ENCODE peak calls at places on chromosomes 6 and 20, in four cellular contexts. L is H9, O is IMR-90, I is H1. A is an unnamed sample.

GRCh38 chr6:130322673-130323268 is 43.0 kb upstream of the TMEM200A start:
- DNase-seq in L (no peak), O (peak), I (no peak), A (peak)

GRCh38 chr6:72849346-72849745 is 227.5 kb downstream of the KCNQ5 start:
- DNase-seq in L (no peak), O (peak), I (no peak), A (no peak)

GRCh38 chr6:13478525-13478962 is 8.9 kb downstream of the GFOD1 start:
- DNase-seq in L (no peak), O (no peak), I (no peak), A (no peak)

GRCh38 chr6:33490198-33490597 is 35.8 kb downstream of the ZBTB9 start:
- DNase-seq in L (no peak), O (no peak), I (no peak), A (no peak)

GRCh38 chr20:23614163-23614562 is 8.4 kb upstream of the CST9 start:
- DNase-seq in L (no peak), O (no peak), I (no peak), A (no peak)

GRCh38 chr6:143276436-143276835 is 174.1 kb downstream of the ADAT2 start:
- DNase-seq in L (no peak), O (no peak), I (no peak), A (no peak)

GRCh38 chr20:2237059-2237458 is 58.7 kb upstream of the TGM3 start:
- DNase-seq in L (peak), O (peak), I (no peak), A (no peak)

GRCh38 chr6:137033828-137034227 is 10.9 kb downstream of the IL20RA start:
- DNase-seq in L (no peak), O (no peak), I (no peak), A (peak)

GRCh38 chr6:27893836-27894807 is 18.1 kb downstream of the OR2B2 start:
- DNase-seq in L (peak), O (peak), I (no peak), A (peak)

GRCh38 chr20:45094201-45094600 is 6.7 kb downstream of the KCNS1 start:
- DNase-seq in L (no peak), O (no peak), I (no peak), A (no peak)

GRCh38 chr6:130513770-130514169 is 148.0 kb downstream of the TMEM200A start:
- DNase-seq in L (no peak), O (peak), I (no peak), A (peak)

GRCh38 chr20:45427236-45428149 is 11.6 kb downstream of the PIGT start:
- DNase-seq in L (no peak), O (no peak), I (no peak), A (no peak)

GRCh38 chr6:32070814-32071466 is 32.7 kb downstream of the CYP21A2 start:
- DNase-seq in L (no peak), O (no peak), I (no peak), A (no peak)

GRCh38 chr6:35058041-35058675 is 83.0 kb downstream of the TCP11 start:
- DNase-seq in L (no peak), O (no peak), I (no peak), A (no peak)

GRCh38 chr6:127854009-127854408 is 46.8 kb downstream of the THEMIS start:
- DNase-seq in L (no peak), O (no peak), I (no peak), A (no peak)

GRCh38 chr6:144343736-144344428 is 58.7 kb downstream of the UTRN start:
- DNase-seq in L (no peak), O (no peak), I (no peak), A (no peak)

GRCh38 chr6:31156647-31157046 is 955 bp downstream of the CCHCR1 start:
- DNase-seq in L (no peak), O (no peak), I (no peak), A (no peak)

GRCh38 chr6:89527634-89528033 is 94.7 kb downstream of the ANKRD6 start:
- DNase-seq in L (no peak), O (no peak), I (no peak), A (no peak)

GRCh38 chr6:128606611-128607010 is 86.2 kb upstream of the PTPRK start:
- DNase-seq in L (no peak), O (no peak), I (no peak), A (no peak)

GRCh38 chr6:45118684-45119230 is 209.4 kb upstream of the RUNX2 start:
- DNase-seq in L (no peak), O (no peak), I (no peak), A (no peak)

GRCh38 chr20:56989516-56989915 is 276.9 kb downstream of the BMP7 start:
- DNase-seq in L (no peak), O (no peak), I (no peak), A (no peak)

GRCh38 chr20:63891061-63892002 is 3.6 kb upstream of the DNAJC5 start:
- DNase-seq in L (peak), O (no peak), I (no peak), A (no peak)

GRCh38 chr6:149032599-149033405 is 284.7 kb upstream of the TAB2 start:
- DNase-seq in L (no peak), O (peak), I (no peak), A (peak)

GRCh38 chr6:27294409-27294808 is 17.7 kb downstream of the POM121L2 start:
- DNase-seq in L (no peak), O (no peak), I (no peak), A (peak)

GRCh38 chr6:79544939-79545450 is 7.8 kb upstream of the LCA5 start:
- DNase-seq in L (peak), O (peak), I (peak), A (peak)

GRCh38 chr20:6635034-6635736 is 132.3 kb upstream of the BMP2 start:
- DNase-seq in L (no peak), O (no peak), I (no peak), A (peak)

GRCh38 chr6:37209461-37210205 is 39.7 kb downstream of the PIM1 start:
- DNase-seq in L (no peak), O (no peak), I (no peak), A (no peak)

GRCh38 chr6:152316024-152316423 is 321.1 kb downstream of the SYNE1 start:
- DNase-seq in L (no peak), O (peak), I (no peak), A (peak)

GRCh38 chr6:45637056-45637455 is 259.3 kb upstream of the SUPT3H start:
- DNase-seq in L (no peak), O (no peak), I (no peak), A (no peak)

GRCh38 chr6:13360671-13361540 is 32.6 kb upstream of the TBC1D7 start:
- DNase-seq in L (no peak), O (no peak), I (no peak), A (no peak)

GRCh38 chr6:11785953-11786579 is 7.5 kb upstream of the ADTRP start:
- DNase-seq in L (no peak), O (no peak), I (no peak), A (no peak)

GRCh38 chr20:45343867-45344721 is 4.1 kb downstream of the SDC4 start:
- DNase-seq in L (peak), O (peak), I (no peak), A (peak)

GRCh38 chr6:156918647-156919046 is 141.5 kb downstream of the ARID1B start:
- DNase-seq in L (no peak), O (no peak), I (no peak), A (no peak)

GRCh38 chr20:25090492-25091429 is 8.8 kb upstream of the VSX1 start:
- DNase-seq in L (no peak), O (no peak), I (no peak), A (no peak)

GRCh38 chr20:22941550-22941949 is 93.6 kb upstream of the SSTR4 start:
- DNase-seq in L (no peak), O (no peak), I (no peak), A (no peak)

GRCh38 chr6:117776441-117776840 is 101.2 kb downstream of the NUS1 start:
- DNase-seq in L (no peak), O (peak), I (no peak), A (peak)

GRCh38 chr6:41200296-41200900 is 551 bp downstream of the TREML2 start:
- DNase-seq in L (no peak), O (no peak), I (no peak), A (peak)

GRCh38 chr6:42166444-42167141 is 6.6 kb upstream of the GUCA1A start:
- DNase-seq in L (peak), O (peak), I (peak), A (peak)

GRCh38 chr20:34022843-34023234 is 29.1 kb downstream of the RALY start:
- DNase-seq in L (no peak), O (no peak), I (no peak), A (no peak)

GRCh38 chr6:36235309-36235708 is 34.6 kb upstream of the PNPLA1 start:
- DNase-seq in L (no peak), O (no peak), I (no peak), A (no peak)

DNA sequence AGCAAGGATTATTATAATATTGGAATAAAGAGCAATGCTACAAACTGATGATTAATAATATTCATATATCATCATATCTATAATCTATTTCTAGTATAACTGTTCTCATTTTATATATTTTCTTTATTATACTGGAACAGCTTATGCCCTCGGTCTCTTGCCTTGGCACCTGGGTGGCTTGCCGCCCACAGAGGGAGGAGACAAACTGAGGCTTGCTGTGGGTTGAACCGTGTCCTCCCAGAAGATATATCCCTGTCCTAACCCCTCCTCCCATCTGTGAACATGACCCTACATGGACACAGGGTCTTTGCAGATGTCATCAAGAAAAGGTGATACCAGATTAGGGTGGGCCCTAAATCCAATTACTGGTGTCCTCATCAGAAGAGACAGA is 4.7 kb downstream of the RNASET2 start:
- DNase-seq in L (no peak), O (no peak), I (no peak), A (no peak)
- H2BK120ac ChIP-seq in L (no peak), O (no peak), I (no peak), A (no peak)

GRCh38 chr20:62063981-62064787 is 1.5 kb downstream of the TAF4 start:
- DNase-seq in L (peak), O (no peak), I (no peak), A (peak)
- H3K4ac ChIP-seq in L (no peak), O (no peak), I (no peak), A (peak)

GRCh38 chr20:47353697-47354387 is 2.7 kb downstream of the ZMYND8 start:
- DNase-seq in L (no peak), O (no peak), I (no peak), A (peak)
- H2BK120ac ChIP-seq in L (no peak), O (peak), I (no peak), A (peak)

GRCh38 chr20:14712302-14712739 is 374.9 kb upstream of the FLRT3 start:
- DNase-seq in L (no peak), O (peak), I (no peak), A (peak)
- H3K4ac ChIP-seq in L (no peak), O (no peak), I (no peak), A (no peak)

GRCh38 chr6:157982297-157982579 is 575 bp downstream of the SYNJ2 start:
- DNase-seq in L (peak), O (no peak), I (no peak), A (peak)
- H2BK120ac ChIP-seq in L (no peak), O (peak), I (no peak), A (peak)

GRCh38 chr6:118895241-118895561 is 1.2 kb downstream of the ASF1A start:
- DNase-seq in L (no peak), O (no peak), I (no peak), A (no peak)

GRCh38 chr6:118893882-118894424 is at the start of gene ASF1A:
- DNase-seq in L (peak), O (peak), I (peak), A (peak)

GRCh38 chr6:118894425-118895240 is 681 bp downstream of the ASF1A start:
- DNase-seq in L (peak), O (peak), I (no peak), A (peak)

GRCh38 chr6:118897386-118897785 is 3.4 kb downstream of the ASF1A start:
- DNase-seq in L (no peak), O (no peak), I (no peak), A (no peak)

GRCh38 chr6:118896339-118897136 is 2.6 kb downstream of the ASF1A start:
- DNase-seq in L (no peak), O (peak), I (no peak), A (peak)
- H3K4ac ChIP-seq in L (no peak), O (peak), I (no peak), A (peak)

GRCh38 chr6:110178626-110179405 is 654 bp downstream of the WASF1 start:
- DNase-seq in L (peak), O (peak), I (peak), A (peak)

GRCh38 chr6:110179406-110180227 is at the start of gene WASF1:
- DNase-seq in L (peak), O (peak), I (peak), A (peak)

GRCh38 chr6:110181131-110182027 is 1.2 kb downstream of the CDC40 start:
- DNase-seq in L (no peak), O (peak), I (no peak), A (peak)

GRCh38 chr6:110183292-110183691 is 3.1 kb downstream of the CDC40 start:
- DNase-seq in L (no peak), O (no peak), I (no peak), A (no peak)

DNA sequence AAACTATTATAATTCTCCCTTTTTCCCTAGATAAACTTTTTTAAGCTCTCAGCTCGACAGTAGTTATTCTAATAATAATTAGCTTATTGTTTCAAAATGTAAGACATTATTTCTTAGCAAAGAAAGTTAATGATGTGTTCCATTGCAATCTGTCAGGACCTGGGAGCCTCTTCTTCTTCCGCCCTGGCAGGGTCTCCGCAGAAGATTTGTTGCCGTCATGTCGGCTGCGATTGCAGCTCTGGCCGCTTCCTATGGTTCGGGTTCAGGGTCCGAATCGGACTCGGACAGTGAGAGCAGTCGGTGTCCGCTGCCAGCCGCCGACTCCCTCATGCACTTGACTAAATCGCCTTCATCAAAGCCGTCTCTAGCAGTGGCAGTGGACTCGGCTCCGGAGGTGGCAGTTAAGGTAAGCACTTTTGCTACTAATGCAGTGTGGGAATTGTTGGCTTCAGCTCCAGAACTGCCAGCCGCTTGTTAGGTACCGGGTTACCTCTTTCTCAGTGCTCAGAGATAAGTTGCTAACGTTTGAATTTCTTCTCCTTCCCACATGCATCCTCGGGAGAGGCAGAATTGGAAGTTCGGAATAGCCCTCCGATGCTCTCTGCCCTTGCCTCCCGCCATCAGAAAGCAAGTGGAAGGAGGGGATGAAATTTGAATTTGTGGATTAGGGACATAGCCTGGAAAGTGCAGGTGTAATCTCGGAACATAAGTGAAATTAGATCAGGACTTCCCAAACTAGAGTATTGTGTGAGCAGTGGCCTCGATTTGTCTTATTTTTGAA is at the start of gene CDC40:
- DNase-seq in L (peak), O (no peak), I (no peak), A (no peak)
- H2BK120ac ChIP-seq in L (no peak), O (peak), I (no peak), A (peak)

GRCh38 chr6:15245361-15246216 is at the start of gene JARID2:
- DNase-seq in L (peak), O (peak), I (peak), A (peak)

GRCh38 chr6:15246217-15247211 is 645 bp downstream of the JARID2 start:
- DNase-seq in L (no peak), O (peak), I (no peak), A (peak)

GRCh38 chr6:15242937-15243614 is 2.8 kb upstream of the JARID2 start:
- DNase-seq in L (peak), O (no peak), I (no peak), A (no peak)

GRCh38 chr6:15243994-15244604 is 1.8 kb upstream of the JARID2 start:
- DNase-seq in L (peak), O (no peak), I (no peak), A (peak)

DNA sequence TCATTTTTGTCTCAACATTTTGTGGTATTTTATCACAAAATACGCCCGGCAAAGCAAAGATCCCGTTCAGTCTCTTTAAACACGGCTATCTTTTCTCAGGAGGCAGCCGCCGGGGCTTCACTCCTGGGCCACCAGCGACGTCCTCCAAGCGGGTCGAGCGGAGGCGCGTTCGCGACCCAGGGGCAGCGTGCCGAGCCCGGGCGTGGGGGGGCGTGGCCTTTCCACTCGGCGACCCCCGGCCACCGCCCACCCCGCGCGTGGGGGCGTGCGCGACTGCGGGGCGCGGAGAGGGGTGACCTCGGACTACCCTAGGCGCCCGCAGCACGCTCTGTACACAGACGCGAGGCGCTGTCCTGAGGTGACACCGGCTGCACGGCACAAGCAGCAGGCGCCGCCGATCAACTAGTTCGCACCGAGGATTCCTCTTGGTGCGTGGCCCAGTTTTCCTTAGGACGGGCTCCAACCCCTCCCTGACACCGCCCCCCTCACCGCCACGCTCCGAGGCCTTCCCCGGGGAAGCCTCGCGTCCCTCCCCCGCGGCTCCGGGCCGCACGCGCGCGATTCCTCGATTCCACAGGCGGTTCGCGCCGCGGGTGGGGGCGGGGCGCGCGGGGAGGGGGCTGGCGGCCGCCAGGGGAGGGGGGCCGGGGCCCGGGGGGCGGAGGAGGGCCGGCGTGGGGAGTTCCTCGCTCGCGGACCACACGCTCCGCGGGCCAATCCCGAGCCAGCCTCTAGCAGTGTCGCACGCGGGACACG is 1.1 kb upstream of the JARID2 start:
- DNase-seq in L (peak), O (peak), I (no peak), A (peak)
- H3K4ac ChIP-seq in L (no peak), O (peak), I (peak), A (peak)

GRCh38 chr20:54119744-54120143 is 49.4 kb upstream of the BCAS1 start:
- DNase-seq in L (no peak), O (no peak), I (no peak), A (no peak)
- H2BK120ac ChIP-seq in L (no peak), O (no peak), I (no peak), A (no peak)

DNA sequence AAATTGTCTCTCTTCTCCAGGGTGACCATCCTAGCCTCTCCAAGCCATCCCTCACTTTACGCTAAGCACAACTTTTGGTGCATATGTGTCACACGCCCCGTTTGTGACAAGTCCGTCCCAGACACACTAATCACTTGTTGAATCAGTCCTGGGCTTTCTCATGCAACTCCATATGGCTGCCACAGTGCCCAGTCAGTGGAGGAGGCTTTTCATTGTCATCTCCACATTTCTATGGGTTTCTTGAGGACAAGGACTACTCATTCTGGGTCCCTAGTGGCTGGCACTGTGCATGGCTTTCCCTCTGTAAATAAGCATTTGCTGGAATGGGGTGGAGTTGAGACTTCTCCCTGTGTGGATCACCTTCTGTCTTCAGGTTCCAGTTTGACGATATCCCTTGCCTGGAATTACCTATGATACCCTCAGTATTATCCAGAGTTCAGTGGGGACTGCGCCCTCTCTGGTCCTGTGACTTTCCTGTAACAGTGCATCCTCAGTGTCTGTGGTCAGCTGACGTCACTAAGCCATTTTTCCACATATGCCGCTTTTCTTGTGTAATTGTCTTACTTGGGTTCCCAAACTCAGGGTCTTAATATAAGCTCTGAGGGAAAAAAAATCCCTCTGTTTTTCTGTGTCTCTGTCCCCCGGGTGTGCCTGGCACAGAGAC is 59.8 kb upstream of the MYL9 start:
- DNase-seq in L (no peak), O (no peak), I (no peak), A (no peak)
- H3K4ac ChIP-seq in L (no peak), O (no peak), I (no peak), A (no peak)